ENCODE peak calls at places on chromosome 4, in ten cellular contexts. N, V, W, F, G, P, S, O, I and Q are unnamed samples.

GRCh38 chr4:119774840-119775239 is 146.2 kb upstream of the PDE5A start:
- DNase-seq in S (no peak), V (no peak), W (no peak), I (no peak), G (no peak), N (no peak), P (no peak), O (no peak), F (no peak), Q (peak)

GRCh38 chr4:16864199-16864598 is 34.2 kb downstream of the LDB2 start:
- DNase-seq in P (no peak), I (no peak), G (no peak), N (no peak), O (no peak), S (no peak), W (no peak), V (no peak), F (no peak), Q (no peak)

GRCh38 chr4:139042981-139043460 is 27.4 kb downstream of the NOCT start:
- DNase-seq in P (no peak), F (no peak), I (no peak), S (no peak), V (no peak), G (peak), W (no peak), N (no peak), O (no peak), Q (no peak)

GRCh38 chr4:2792711-2793577 is at the start of gene SH3BP2:
- DNase-seq in G (peak), P (peak), S (peak), V (peak), F (peak), N (peak), O (peak), I (peak), W (peak), Q (peak)

GRCh38 chr4:143186634-143187033 is 1.9 kb downstream of the USP38 start:
- DNase-seq in G (no peak), V (no peak), S (no peak), P (peak), O (no peak), I (no peak), F (no peak), W (peak), N (no peak), Q (peak)

GRCh38 chr4:101813604-101814003 is 23.1 kb downstream of the BANK1 start:
- DNase-seq in N (no peak), G (no peak), I (no peak), V (no peak), O (no peak), F (no peak), P (no peak), S (no peak), W (no peak), Q (no peak)

GRCh38 chr4:125522992-125523391 is 208.2 kb downstream of the FAT4 start:
- DNase-seq in P (no peak), G (no peak), W (no peak), S (no peak), O (no peak), V (no peak), N (no peak), I (no peak), F (no peak), Q (peak)

GRCh38 chr4:5809216-5809776 is 83.6 kb downstream of the CRMP1 start:
- DNase-seq in S (no peak), P (no peak), F (no peak), W (no peak), O (no peak), V (no peak), I (no peak), N (no peak), G (peak), Q (no peak)

GRCh38 chr4:86594559-86595425 is 677 bp downstream of the PTPN13 start:
- DNase-seq in P (no peak), S (peak), O (no peak), N (peak), I (peak), G (peak), F (peak), W (peak), V (peak), Q (peak)

GRCh38 chr4:168701061-168701460 is 204.2 kb downstream of the PALLD start:
- DNase-seq in V (no peak), F (no peak), W (no peak), I (no peak), G (no peak), S (no peak), P (no peak), O (no peak), N (no peak), Q (no peak)

GRCh38 chr4:26789208-26789607 is 71.4 kb upstream of the STIM2 start:
- DNase-seq in O (no peak), S (no peak), G (no peak), N (no peak), F (no peak), P (no peak), W (no peak), I (no peak), V (no peak), Q (no peak)

GRCh38 chr4:183722738-183723560 is 63.9 kb downstream of the TRAPPC11 start:
- DNase-seq in I (no peak), P (no peak), N (peak), O (peak), W (no peak), F (peak), G (peak), S (peak), V (peak), Q (peak)

GRCh38 chr4:68855771-68856170 is 40.0 kb downstream of the UGT2B10 start:
- DNase-seq in F (no peak), I (no peak), O (no peak), G (no peak), V (no peak), N (no peak), P (no peak), S (no peak), W (no peak), Q (no peak)

GRCh38 chr4:39770005-39770404 is 72.1 kb downstream of the UBE2K start:
- DNase-seq in F (no peak), W (no peak), P (no peak), N (no peak), O (no peak), I (no peak), S (no peak), V (no peak), G (no peak), Q (no peak)

GRCh38 chr4:7964890-7965662 is 25.4 kb upstream of the AFAP1 start:
- DNase-seq in W (no peak), G (peak), O (no peak), F (no peak), V (no peak), S (no peak), P (no peak), I (no peak), N (no peak), Q (peak)

GRCh38 chr4:56544573-56545131 is 39.1 kb downstream of the ARL9 start:
- DNase-seq in N (peak), S (peak), V (peak), O (peak), I (peak), F (peak), G (peak), W (peak), P (peak), Q (peak)

GRCh38 chr4:184345573-184345922 is 127.9 kb upstream of the ENPP6 start:
- DNase-seq in O (no peak), W (peak), V (no peak), S (no peak), N (no peak), G (peak), I (no peak), F (no peak), P (no peak), Q (no peak)

GRCh38 chr4:101118641-101119040 is 228.7 kb downstream of the PPP3CA start:
- DNase-seq in I (no peak), F (no peak), P (no peak), S (no peak), G (no peak), N (no peak), O (no peak), W (no peak), V (no peak), Q (no peak)

GRCh38 chr4:36573441-36573840 is 292.0 kb downstream of the DTHD1 start:
- DNase-seq in N (no peak), W (no peak), F (no peak), G (no peak), V (no peak), I (no peak), P (no peak), S (no peak), O (no peak), Q (no peak)

GRCh38 chr4:31328921-31329320 is 608.8 kb downstream of the PCDH7 start:
- DNase-seq in P (no peak), G (no peak), F (no peak), V (no peak), O (no peak), I (no peak), S (no peak), W (no peak), N (no peak), Q (no peak)

GRCh38 chr4:76651616-76652015 is 216.6 kb downstream of the SHROOM3 start:
- DNase-seq in N (no peak), O (no peak), S (no peak), F (no peak), G (no peak), V (no peak), W (no peak), I (no peak), P (no peak), Q (no peak)

GRCh38 chr4:174613979-174614378 is 91.7 kb upstream of the HPGD start:
- DNase-seq in W (no peak), F (no peak), S (no peak), P (no peak), I (no peak), G (no peak), V (no peak), N (no peak), O (no peak), Q (no peak)

GRCh38 chr4:156634612-156635011 is 337.0 kb downstream of the PDGFC start:
- DNase-seq in O (no peak), F (no peak), W (no peak), P (no peak), S (no peak), V (no peak), G (no peak), I (no peak), N (no peak), Q (no peak)

GRCh38 chr4:13872145-13872544 is 244.6 kb upstream of the BOD1L1 start:
- DNase-seq in W (no peak), N (no peak), P (no peak), G (no peak), I (no peak), S (no peak), F (no peak), V (no peak), O (no peak), Q (no peak)

GRCh38 chr4:80367737-80368136 is 32.2 kb downstream of the CFAP299 start:
- DNase-seq in I (no peak), P (no peak), F (no peak), S (no peak), V (no peak), W (no peak), G (no peak), N (no peak), O (no peak), Q (no peak)

GRCh38 chr4:146159384-146160058 is 16.0 kb upstream of the LSM6 start:
- DNase-seq in F (no peak), S (no peak), W (no peak), P (no peak), N (no peak), V (no peak), G (no peak), O (no peak), I (no peak), Q (no peak)

GRCh38 chr4:98466868-98467599 is 191.4 kb downstream of the TSPAN5 start:
- DNase-seq in P (no peak), F (no peak), S (no peak), W (no peak), V (no peak), I (no peak), G (no peak), O (no peak), N (no peak), Q (no peak)

GRCh38 chr4:157072002-157072401 is 3.9 kb upstream of the GLRB start:
- DNase-seq in V (no peak), P (no peak), N (no peak), G (no peak), I (no peak), W (no peak), S (no peak), O (no peak), F (no peak), Q (no peak)

GRCh38 chr4:66791686-66792085 is 753.6 kb downstream of the CENPC start:
- DNase-seq in O (no peak), N (no peak), P (no peak), S (no peak), W (no peak), G (no peak), F (no peak), V (no peak), I (no peak), Q (no peak)

GRCh38 chr4:3335385-3335784 is 42.6 kb downstream of the RGS12 start:
- DNase-seq in I (no peak), W (peak), F (no peak), P (no peak), G (no peak), O (no peak), N (peak), V (no peak), S (no peak), Q (no peak)

GRCh38 chr4:48102303-48102702 is 31.7 kb downstream of the TXK start:
- DNase-seq in P (no peak), F (no peak), O (no peak), W (no peak), I (no peak), S (no peak), N (no peak), V (no peak), G (no peak), Q (peak)

GRCh38 chr4:110245567-110245966 is 47.2 kb upstream of the ELOVL6 start:
- DNase-seq in F (no peak), O (no peak), S (no peak), N (no peak), I (no peak), P (no peak), W (no peak), G (no peak), V (no peak), Q (no peak)

GRCh38 chr4:88585908-88586307 is 6.4 kb upstream of the HERC3 start:
- DNase-seq in I (no peak), G (no peak), O (no peak), P (no peak), F (no peak), N (no peak), V (no peak), S (no peak), W (no peak), Q (no peak)

GRCh38 chr4:88582493-88582892 is 9.8 kb upstream of the HERC3 start:
- DNase-seq in O (no peak), G (no peak), V (no peak), N (no peak), S (no peak), W (no peak), P (no peak), I (no peak), F (no peak), Q (no peak)

GRCh38 chr4:88587285-88587684 is 5.0 kb upstream of the HERC3 start:
- DNase-seq in S (no peak), N (no peak), W (no peak), G (no peak), O (no peak), I (no peak), P (no peak), F (no peak), V (no peak), Q (no peak)

GRCh38 chr4:88584471-88584900 is 7.8 kb upstream of the HERC3 start:
- DNase-seq in N (no peak), I (no peak), P (no peak), V (no peak), G (no peak), O (no peak), W (no peak), S (no peak), F (no peak), Q (no peak)

DNA sequence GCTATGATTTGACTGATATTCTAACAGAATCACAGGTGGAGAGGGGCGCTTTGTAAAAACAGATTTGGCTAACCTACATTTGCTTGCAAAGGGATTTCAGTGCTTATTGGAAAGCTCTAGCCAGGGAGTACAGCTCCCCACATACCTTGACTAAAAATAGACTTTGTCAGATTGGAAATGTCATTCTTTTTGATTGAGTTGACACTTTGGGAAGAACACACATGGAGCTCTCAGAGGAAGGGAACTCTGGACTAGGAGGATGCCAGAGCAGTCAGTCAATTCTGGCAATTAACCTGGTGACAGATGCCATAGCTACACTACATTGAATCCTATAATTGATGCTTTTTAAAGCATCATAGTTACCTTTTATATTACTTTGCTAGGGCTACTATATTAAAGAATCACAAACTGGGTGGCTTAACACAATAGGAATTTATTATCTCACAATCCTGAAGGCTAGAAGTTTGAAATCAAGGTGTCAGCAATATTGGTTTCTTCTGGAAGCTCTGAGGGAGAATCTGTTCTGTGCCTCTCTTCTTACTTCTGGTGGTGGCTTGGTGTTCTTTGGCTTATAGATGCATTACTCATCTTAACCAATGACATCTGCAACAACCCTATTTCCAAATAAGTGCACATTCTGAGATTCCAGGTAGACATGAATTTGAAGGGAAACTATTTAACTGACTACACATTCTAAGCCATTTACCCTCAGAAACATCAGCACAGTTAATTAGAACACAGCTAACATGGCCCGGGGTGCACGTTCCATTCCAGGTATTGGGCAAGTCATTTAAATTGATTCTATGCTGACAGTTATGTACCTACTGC is 8.4 kb upstream of the HERC3 start:
- DNase-seq in I (no peak), G (no peak), S (no peak), P (no peak), V (no peak), O (no peak), N (no peak), W (no peak), F (no peak), Q (no peak)
- TF ChIP-seq POLR2AphosphoS5 in I (no peak), G (no peak), S (no peak), P (no peak), V (no peak), O (no peak), N (no peak), W (no peak), F (no peak), Q (no peak)

DNA sequence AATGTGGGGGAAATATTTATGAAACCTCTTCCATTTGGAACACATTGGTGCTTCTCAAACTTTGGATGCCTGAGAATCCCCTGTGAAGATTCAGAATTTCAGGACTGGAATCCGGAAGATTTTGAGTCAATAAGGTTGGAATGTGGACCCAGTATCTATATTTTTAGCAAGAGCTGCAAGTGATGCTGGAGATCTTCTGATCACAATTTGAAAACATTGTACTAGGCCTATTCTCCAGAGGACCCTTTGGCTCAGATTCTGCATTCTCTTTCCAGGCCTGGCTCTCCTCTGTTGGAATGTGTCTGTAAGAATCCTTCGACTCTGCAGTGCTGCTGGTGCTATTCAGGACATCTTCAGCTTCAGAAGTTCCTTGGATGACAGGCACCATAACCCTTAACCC is 2.3 kb upstream of the PKD2 start:
- DNase-seq in W (no peak), N (no peak), I (no peak), V (no peak), S (no peak), P (no peak), G (no peak), F (no peak), O (no peak), Q (no peak)
- TF ChIP-seq POLR2AphosphoS5 in W (no peak), N (peak), I (no peak), V (no peak), S (no peak), P (no peak), G (no peak), F (no peak), O (no peak), Q (no peak)

GRCh38 chr4:1167244-1167949 is 5.0 kb downstream of the SPON2 start:
- DNase-seq in G (peak), N (no peak), I (peak), S (peak), P (peak), O (peak), W (peak), F (peak), V (peak), Q (peak)

GRCh38 chr4:1164444-1164843 is 7.9 kb downstream of the SPON2 start:
- DNase-seq in W (no peak), P (no peak), N (no peak), S (no peak), G (no peak), V (no peak), F (no peak), I (no peak), O (no peak), Q (no peak)

GRCh38 chr4:1164956-1165545 is 7.3 kb downstream of the SPON2 start:
- DNase-seq in I (no peak), S (no peak), P (no peak), F (no peak), O (no peak), W (no peak), G (no peak), N (no peak), V (no peak), Q (no peak)

GRCh38 chr4:1168291-1169031 is 3.9 kb downstream of the SPON2 start:
- DNase-seq in P (no peak), O (no peak), N (no peak), W (no peak), V (no peak), F (no peak), S (peak), G (no peak), I (no peak), Q (no peak)

DNA sequence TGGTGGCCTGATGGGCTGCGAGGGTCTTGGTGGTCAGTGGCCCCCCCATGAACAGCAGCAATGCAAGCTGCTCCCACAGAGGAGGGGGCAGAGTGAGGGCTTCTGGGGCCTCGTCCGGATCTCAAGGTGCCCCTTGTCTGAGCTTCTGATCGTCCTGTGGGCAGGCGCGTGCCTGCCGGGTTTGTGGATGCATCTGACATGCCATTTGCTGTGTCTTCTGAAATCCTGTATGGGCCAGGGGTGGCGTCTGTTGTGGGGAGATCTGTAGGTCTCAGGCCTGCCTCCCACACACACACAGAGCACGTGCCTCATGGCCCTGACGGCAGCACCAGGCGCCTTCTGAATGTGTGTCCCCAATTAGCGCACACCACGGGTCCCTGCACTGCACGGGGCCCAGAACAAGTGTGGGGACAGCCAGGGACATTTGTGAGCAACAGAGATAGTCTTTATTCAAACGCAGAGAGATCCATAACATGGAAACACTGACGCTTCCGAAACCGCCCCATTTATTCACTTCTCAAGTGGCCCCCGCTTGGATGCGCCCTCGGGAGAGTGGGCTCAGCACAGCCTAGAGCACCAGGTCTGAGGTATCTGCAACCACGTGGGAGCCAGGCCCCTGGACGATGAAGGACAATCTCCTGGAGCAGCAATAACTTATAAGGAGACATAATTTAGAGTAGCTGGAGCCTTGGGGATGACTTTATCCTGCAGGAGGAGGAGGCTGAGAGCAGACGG is 5.7 kb downstream of the SPON2 start:
- DNase-seq in O (no peak), F (no peak), G (no peak), N (no peak), W (no peak), P (no peak), V (no peak), I (no peak), S (peak), Q (no peak)
- TF ChIP-seq POLR2AphosphoS5 in O (no peak), F (no peak), G (no peak), N (no peak), W (no peak), P (no peak), V (no peak), I (no peak), S (no peak), Q (no peak)

DNA sequence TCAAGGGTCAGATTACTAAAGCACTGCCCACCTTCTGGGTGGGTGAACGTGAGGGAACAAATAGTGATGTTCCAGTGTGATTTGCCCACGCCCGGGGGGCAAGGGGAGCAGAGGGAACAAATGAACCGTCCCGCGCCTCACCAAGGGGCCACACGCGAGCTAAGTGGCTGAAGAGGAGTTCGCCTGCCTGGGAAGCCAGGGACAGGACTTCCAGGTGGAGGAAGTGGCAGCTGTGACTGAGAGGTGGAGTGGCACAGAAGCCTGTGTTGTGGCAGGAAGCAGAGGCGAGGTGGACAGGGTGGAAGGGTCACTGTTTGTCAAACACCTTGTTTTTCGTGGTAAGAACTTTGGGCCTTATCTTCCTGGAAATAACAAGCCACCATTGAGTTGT is 9.0 kb upstream of the SORBS2 start:
- DNase-seq in O (no peak), F (no peak), P (no peak), G (no peak), W (no peak), V (peak), N (no peak), I (no peak), S (no peak), Q (no peak)
- TF ChIP-seq POLR2AphosphoS5 in O (no peak), F (no peak), P (no peak), G (no peak), W (no peak), V (no peak), N (no peak), I (no peak), S (no peak), Q (no peak)